ENCODE peak calls at places on chromosomes 3 and 15, in five cellular contexts. P, R, E, B and Y are unnamed samples. For H3K4me1, the result is how much of the 10 kb centered on the place peaks cover.

GRCh38 chr3:109882144-109882543 is 544.8 kb upstream of the DPPA4 start:
- DNase-seq in P (no peak), R (no peak), E (no peak), B (no peak), Y (no peak)

GRCh38 chr3:56055616-56056350 is 412.5 kb downstream of the ERC2 start:
- DNase-seq in P (no peak), R (no peak), E (no peak), B (no peak), Y (peak)

GRCh38 chr3:39099738-39100499 is 7.5 kb downstream of the GORASP1 start:
- DNase-seq in P (no peak), R (no peak), E (no peak), B (no peak), Y (no peak)

GRCh38 chr15:92800013-92800412 is 100.1 kb upstream of the CHD2 start:
- DNase-seq in P (no peak), R (no peak), E (no peak), B (no peak), Y (no peak)

GRCh38 chr3:171994646-171995441 is 44.5 kb upstream of the FNDC3B start:
- DNase-seq in P (no peak), R (no peak), E (no peak), B (peak), Y (peak)

GRCh38 chr3:114362815-114363214 is 69.0 kb downstream of the TIGIT start:
- DNase-seq in P (no peak), R (peak), E (no peak), B (peak), Y (peak)

GRCh38 chr3:181712505-181713299 is 977 bp downstream of the SOX2 start:
- DNase-seq in P (no peak), R (peak), E (peak), B (no peak), Y (peak)

GRCh38 chr15:47514251-47514652 is 203.1 kb upstream of the SEMA6D start:
- DNase-seq in P (no peak), R (peak), E (no peak), B (peak), Y (peak)

GRCh38 chr3:42762046-42762724 is 10.9 kb downstream of the CCDC13 start:
- DNase-seq in P (no peak), R (no peak), E (no peak), B (no peak), Y (no peak)

GRCh38 chr3:42736081-42736480 is 33.5 kb upstream of the HHATL start:
- DNase-seq in P (no peak), R (no peak), E (no peak), B (no peak), Y (no peak)

GRCh38 chr3:101567528-101568317 is 6.1 kb downstream of the TRMT10C start:
- DNase-seq in P (no peak), R (no peak), E (no peak), B (peak), Y (no peak)

GRCh38 chr3:104596551-104596950 is 770.2 kb upstream of the ALCAM start:
- DNase-seq in P (no peak), R (peak), E (no peak), B (peak), Y (peak)

GRCh38 chr3:65732060-65732933 is 306.4 kb downstream of the MAGI1 start:
- DNase-seq in P (no peak), R (peak), E (no peak), B (peak), Y (peak)

GRCh38 chr3:162994165-162994564 is 1497.6 kb downstream of the OTOL1 start:
- DNase-seq in P (no peak), R (no peak), E (no peak), B (no peak), Y (no peak)

GRCh38 chr15:88115529-88116152 is 140.9 kb downstream of the NTRK3 start:
- DNase-seq in P (no peak), R (no peak), E (no peak), B (no peak), Y (no peak)

GRCh38 chr3:155323063-155323666 is 29.7 kb upstream of the STRIT1 start:
- DNase-seq in P (no peak), R (peak), E (no peak), B (peak), Y (peak)

GRCh38 chr3:39294446-39295183 is 14.8 kb upstream of the CX3CR1 start:
- DNase-seq in P (no peak), R (no peak), E (no peak), B (no peak), Y (no peak)

GRCh38 chr3:133805384-133805701 is 272 bp upstream of the SRPRB start:
- DNase-seq in P (no peak), R (no peak), E (no peak), B (no peak), Y (no peak)

GRCh38 chr3:172355836-172356235 is 92.4 kb downstream of the GHSR start:
- DNase-seq in P (no peak), R (peak), E (peak), B (peak), Y (peak)

GRCh38 chr3:19159966-19160365 is 11.7 kb downstream of the KCNH8 start:
- DNase-seq in P (no peak), R (no peak), E (no peak), B (no peak), Y (no peak)

GRCh38 chr3:117628896-117629295 is 919.3 kb downstream of the TUSC7 start:
- DNase-seq in P (no peak), R (peak), E (peak), B (peak), Y (peak)

GRCh38 chr15:34760909-34761308 is 6.1 kb upstream of the GJD2 start:
- DNase-seq in P (no peak), R (no peak), E (no peak), B (no peak), Y (no peak)

GRCh38 chr15:80929225-80929624 is 60.4 kb downstream of the MESD start:
- DNase-seq in P (no peak), R (no peak), E (no peak), B (peak), Y (no peak)

GRCh38 chr3:71512000-71512399 is 71.5 kb downstream of the FOXP1 start:
- DNase-seq in P (no peak), R (no peak), E (no peak), B (no peak), Y (peak)

GRCh38 chr15:57298843-57299550 is 77.3 kb upstream of the CGNL1 start:
- DNase-seq in P (no peak), R (no peak), E (no peak), B (peak), Y (peak)
- H3K27ac ChIP-seq in P (no peak), R (peak), E (no peak), B (peak), Y (peak)

DNA sequence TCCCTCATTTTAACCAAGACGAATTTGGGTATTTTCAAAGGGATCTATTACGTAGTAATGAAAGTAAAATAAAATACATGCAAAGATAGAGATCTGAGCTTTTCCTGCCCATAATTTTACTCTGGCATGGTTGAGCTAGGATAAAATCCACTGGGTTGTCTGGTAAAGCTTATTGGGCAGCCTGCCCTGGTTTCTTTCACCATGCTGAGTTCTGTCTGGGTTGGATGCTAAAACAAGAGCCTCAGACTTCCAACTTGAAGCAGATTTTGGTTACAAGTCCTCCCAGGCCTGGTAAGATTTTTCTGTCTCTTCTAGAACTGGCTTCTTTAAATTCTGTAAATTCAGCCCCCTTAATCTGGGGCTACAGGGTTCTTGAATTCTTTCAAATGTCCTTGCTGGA is 86.8 kb downstream of the SAMMSON start:
- DNase-seq in P (no peak), R (no peak), E (no peak), B (no peak), Y (no peak)
- H3K4me1 ChIP-seq in P (under half), R (under half), E (under half), B (under half), Y (under half)

GRCh38 chr3:46289961-46290360 is 47.7 kb downstream of the CCR3 start:
- DNase-seq in P (no peak), R (no peak), E (no peak), B (no peak), Y (no peak)
- H3K4me3 ChIP-seq in P (no peak), R (no peak), E (no peak), B (no peak), Y (no peak)

DNA sequence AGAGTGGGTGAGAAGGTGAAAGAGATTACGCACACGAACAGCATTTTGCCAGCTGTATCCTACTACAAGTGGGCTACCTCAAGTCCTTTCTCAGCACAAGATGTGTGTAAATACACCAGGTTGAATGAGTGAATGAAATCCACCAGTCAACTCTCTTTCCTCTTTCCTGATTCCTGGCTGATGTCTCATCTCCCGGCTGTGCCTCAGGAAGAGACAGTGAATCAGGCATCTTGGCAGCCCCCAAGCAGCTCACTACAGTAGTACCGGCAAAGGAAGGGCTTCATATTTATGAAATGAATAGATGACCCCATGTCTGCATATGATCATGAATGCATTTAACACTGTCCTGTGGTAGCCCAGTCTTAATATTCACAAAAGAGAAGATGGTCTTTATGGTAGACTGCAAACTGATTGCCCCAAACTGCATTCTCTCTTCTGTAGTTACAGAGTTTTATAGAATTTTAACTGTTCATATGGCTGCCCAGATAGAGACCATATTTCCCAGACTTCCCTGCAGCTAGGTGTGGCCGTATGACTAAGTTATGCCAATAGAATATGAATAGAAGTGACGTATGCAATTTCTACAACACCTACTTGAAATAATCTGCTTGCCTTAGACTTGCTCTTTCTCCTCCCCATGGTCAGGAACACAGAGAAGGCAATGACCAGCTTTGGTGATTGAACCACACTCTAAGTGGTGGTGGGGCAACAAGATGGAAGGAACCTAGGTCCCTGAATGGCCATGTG is 22.7 kb downstream of the MGLL start:
- DNase-seq in P (no peak), R (no peak), E (no peak), B (peak), Y (no peak)
- H3K27ac ChIP-seq in P (no peak), R (no peak), E (no peak), B (peak), Y (no peak)

DNA sequence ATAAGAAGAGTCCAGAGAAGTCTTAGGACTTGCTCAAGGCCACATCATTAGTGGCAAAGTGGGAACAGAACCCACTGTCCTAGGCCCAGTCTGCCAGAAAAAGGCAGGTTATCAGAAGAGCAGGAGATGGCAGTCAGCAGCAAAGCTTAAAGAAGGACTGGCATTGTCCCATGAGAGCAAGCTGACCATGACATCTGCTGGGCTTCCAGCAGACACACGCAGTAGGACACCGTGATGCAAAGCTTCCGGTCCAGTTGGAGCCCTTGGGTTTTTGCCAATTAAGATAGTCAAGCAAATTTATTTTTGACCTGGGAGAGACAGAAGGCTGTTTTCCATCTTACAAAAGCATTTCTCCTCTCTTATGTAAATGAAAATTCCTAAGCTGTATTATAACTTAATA is 42.1 kb downstream of the ZBTB38 start:
- DNase-seq in P (no peak), R (peak), E (no peak), B (peak), Y (no peak)
- H3K4me1 ChIP-seq in P (half or more), R (under half), E (half or more), B (half or more), Y (under half)

GRCh38 chr15:72229076-72229946 is 1.7 kb downstream of the PKM start:
- DNase-seq in P (no peak), R (peak), E (no peak), B (peak), Y (peak)

GRCh38 chr15:72229947-72230196 is 1.1 kb downstream of the PKM start:
- DNase-seq in P (no peak), R (no peak), E (no peak), B (no peak), Y (no peak)

GRCh38 chr15:72230197-72231065 is 559 bp downstream of the PKM start:
- DNase-seq in P (peak), R (peak), E (peak), B (peak), Y (peak)

GRCh38 chr15:72227720-72228119 is 3.3 kb downstream of the PKM start:
- DNase-seq in P (no peak), R (no peak), E (no peak), B (no peak), Y (no peak)

GRCh38 chr15:72227192-72227586 is 3.8 kb downstream of the PKM start:
- DNase-seq in P (no peak), R (peak), E (no peak), B (peak), Y (no peak)
- H3K4me3 ChIP-seq in P (no peak), R (peak), E (no peak), B (no peak), Y (peak)

DNA sequence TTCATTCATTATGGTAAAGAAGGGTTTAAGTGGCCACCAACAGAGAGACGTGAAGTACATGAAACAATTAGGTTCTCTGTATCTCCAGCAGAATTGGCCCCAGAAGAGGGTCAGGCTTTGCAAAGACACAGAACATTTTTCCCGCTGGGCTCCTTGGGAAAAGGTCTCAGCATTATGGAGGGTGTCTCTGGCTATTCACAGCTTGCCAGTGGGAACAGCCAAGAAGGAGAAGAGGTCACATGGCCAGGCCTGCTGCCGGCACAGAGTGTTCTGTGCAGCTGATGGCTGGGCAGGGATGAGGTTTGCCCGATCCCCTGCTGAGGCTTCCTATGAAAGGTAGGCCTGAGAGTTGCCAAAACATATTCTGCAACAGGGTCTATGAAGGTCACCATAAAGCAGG is 77.8 kb upstream of the LPP start:
- DNase-seq in P (peak), R (no peak), E (no peak), B (no peak), Y (no peak)
- H3K27ac ChIP-seq in P (peak), R (no peak), E (peak), B (no peak), Y (no peak)

GRCh38 chr3:52220380-52221026 is 4.9 kb downstream of the TLR9 start:
- DNase-seq in P (peak), R (peak), E (peak), B (peak), Y (peak)
- H3K4me1 ChIP-seq in P (half or more), R (under half), E (half or more), B (under half), Y (under half)

DNA sequence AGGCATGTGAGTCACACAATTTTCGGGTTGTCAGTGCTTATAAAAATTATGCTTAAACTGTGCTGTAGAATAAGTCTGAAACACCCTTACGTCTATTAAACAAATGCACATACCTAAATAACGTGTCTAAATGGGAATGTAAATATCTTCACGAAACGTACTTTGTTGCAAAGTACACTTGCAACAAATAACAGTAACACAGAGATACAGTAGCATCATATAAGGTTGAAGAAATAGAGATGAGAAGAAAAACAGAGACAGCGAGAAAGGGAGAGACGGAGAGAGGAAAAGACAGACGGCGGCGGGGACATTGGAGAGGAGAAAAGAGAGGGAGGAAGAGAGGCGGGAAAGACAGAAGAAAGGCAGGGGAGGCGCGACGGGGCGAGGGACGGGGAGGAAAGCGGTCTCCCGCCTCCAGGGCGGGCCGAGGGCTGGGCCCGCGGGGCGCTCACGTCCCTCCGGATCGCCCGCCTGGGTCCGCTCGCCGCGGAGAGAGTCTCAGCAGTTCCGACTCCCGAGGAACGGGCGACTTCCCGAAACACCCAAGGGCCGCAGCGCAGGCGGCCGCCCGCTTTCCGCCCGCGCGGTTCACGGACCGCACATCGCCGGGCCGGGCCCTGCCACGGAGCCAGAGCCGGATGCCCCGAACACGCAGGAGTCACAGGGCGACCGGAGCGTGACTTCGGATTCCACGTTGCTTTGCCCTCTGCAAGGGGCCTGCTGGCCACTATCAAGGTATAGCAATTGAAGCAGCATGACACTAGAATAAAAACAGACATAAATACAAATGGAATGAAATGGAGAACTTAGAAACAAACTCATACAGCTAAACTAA is 153.4 kb downstream of the LMLN start:
- DNase-seq in P (peak), R (no peak), E (no peak), B (no peak), Y (no peak)
- H3K4me3 ChIP-seq in P (no peak), R (peak), E (no peak), B (no peak), Y (no peak)